ENCODE peak calls at places on chromosomes 11 and 22, in four cellular contexts. N is foreskin keratinocyte, I is heart left ventricle, U is colonic mucosa. S is an unnamed sample.

GRCh38 chr11:104161751-104162450 is 2.0 kb downstream of the PDGFD start:
- DNase-seq in I (no peak), U (no peak), N (no peak), S (no peak)

GRCh38 chr22:45212992-45213751 is 27.5 kb downstream of the KIAA0930 start:
- DNase-seq in N (no peak), I (peak), U (no peak), S (no peak)

GRCh38 chr22:40922484-40923303 is 28.5 kb upstream of the RBX1 start:
- DNase-seq in I (no peak), N (peak), U (no peak), S (peak)

GRCh38 chr22:30821863-30822215 is 127.2 kb downstream of the OSBP2 start:
- DNase-seq in U (no peak), I (no peak), N (no peak), S (no peak)

GRCh38 chr11:27719575-27719925 is 19.3 kb upstream of the BDNF start:
- DNase-seq in U (no peak), N (no peak), I (no peak), S (no peak)

GRCh38 chr11:126739499-126740145 is 260.9 kb downstream of the KIRREL3 start:
- DNase-seq in I (no peak), U (no peak), N (no peak), S (peak)

GRCh38 chr11:128790200-128790599 is 76.9 kb downstream of the KCNJ1 start:
- DNase-seq in I (peak), U (no peak), N (no peak), S (no peak)

GRCh38 chr11:100942016-100942415 is 187.6 kb downstream of the PGR start:
- DNase-seq in I (peak), N (no peak), U (no peak), S (no peak)

GRCh38 chr11:17714356-17714854 is 5.0 kb upstream of the MYOD1 start:
- DNase-seq in N (no peak), I (peak), U (no peak), S (no peak)

GRCh38 chr22:24510694-24511625 is 15.8 kb downstream of the UPB1 start:
- DNase-seq in N (no peak), U (peak), I (no peak), S (no peak)

GRCh38 chr11:94059065-94059464 is 37.9 kb downstream of the HEPHL1 start:
- DNase-seq in U (no peak), N (no peak), I (no peak), S (no peak)

DNA sequence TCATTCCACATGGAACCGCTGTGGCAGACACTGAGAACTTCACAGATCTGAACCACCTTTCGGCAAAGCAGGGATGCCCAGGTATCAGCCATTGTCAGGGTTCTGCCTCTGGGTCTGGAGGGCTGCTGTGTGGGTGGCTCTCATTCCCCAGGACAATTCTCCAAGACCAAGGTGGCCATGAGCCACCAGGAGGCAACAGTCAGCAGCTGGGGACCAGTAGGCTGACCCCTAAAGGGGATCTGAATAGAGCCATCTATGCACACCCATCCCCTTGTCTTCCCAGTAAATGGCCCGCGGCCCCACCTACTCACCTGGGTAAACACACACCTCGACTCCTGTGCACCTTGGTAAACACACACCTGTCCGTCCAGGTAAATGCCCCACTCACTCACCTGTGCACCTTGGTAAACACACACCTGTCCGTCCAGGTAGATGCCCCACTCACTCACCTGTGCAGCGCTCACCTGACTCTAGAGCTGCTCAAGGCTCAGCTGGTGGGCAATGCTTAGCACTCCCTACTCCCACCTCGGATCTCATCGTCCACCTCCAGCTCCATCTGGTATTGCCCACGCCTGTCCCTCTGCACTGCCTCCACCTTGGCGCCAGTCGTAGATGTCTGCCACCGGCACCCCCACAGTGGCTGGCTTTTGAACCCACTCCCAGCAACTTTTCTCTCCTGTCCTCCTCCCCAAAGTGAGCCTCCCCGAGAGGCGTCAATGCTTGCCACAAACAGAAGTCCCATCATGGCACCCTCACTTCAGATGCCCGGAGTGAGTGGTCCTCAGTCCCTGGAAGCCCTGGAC is 10.2 kb downstream of the SLC25A1 start:
- DNase-seq in I (no peak), N (no peak), U (no peak), S (no peak)
- TF ChIP-seq CTCF in I (no peak), N (no peak), U (no peak), S (no peak)

GRCh38 chr11:66151273-66151672 is 81.2 kb downstream of the PACS1 start:
- DNase-seq in U (no peak), I (no peak), N (no peak), S (no peak)
- H3K27ac ChIP-seq in U (no peak), I (no peak), N (no peak), S (no peak)

GRCh38 chr11:44579172-44579804 is 13.8 kb downstream of the CD82 start:
- DNase-seq in I (no peak), U (no peak), N (no peak), S (no peak)

GRCh38 chr11:44575962-44576361 is 10.5 kb downstream of the CD82 start:
- DNase-seq in U (no peak), N (no peak), I (no peak), S (no peak)

GRCh38 chr11:44575288-44575672 is 9.8 kb downstream of the CD82 start:
- DNase-seq in N (peak), I (no peak), U (no peak), S (peak)

GRCh38 chr11:44577231-44577834 is 11.9 kb downstream of the CD82 start:
- DNase-seq in I (no peak), N (no peak), U (no peak), S (no peak)

GRCh38 chr11:44578279-44578678 is 12.8 kb downstream of the CD82 start:
- DNase-seq in I (no peak), U (no peak), N (no peak), S (no peak)
- TF ChIP-seq CTCF in I (no peak), U (no peak), N (no peak), S (no peak)

GRCh38 chr11:18798941-18799469 is 7.4 kb upstream of the PTPN5 start:
- DNase-seq in N (peak), I (no peak), U (no peak), S (peak)

GRCh38 chr11:18804621-18805020 is 13.0 kb upstream of the PTPN5 start:
- DNase-seq in U (no peak), I (no peak), N (peak), S (no peak)

GRCh38 chr11:18802381-18803257 is 11.0 kb upstream of the PTPN5 start:
- DNase-seq in I (peak), U (peak), N (peak), S (peak)
- H3K27ac ChIP-seq in I (no peak), U (no peak), N (no peak), S (no peak)

GRCh38 chr11:116170526-116171120 is 602.2 kb downstream of the BUD13 start:
- DNase-seq in N (no peak), U (peak), I (no peak), S (no peak)
- TF ChIP-seq CTCF in N (peak), U (peak), I (no peak), S (no peak)

DNA sequence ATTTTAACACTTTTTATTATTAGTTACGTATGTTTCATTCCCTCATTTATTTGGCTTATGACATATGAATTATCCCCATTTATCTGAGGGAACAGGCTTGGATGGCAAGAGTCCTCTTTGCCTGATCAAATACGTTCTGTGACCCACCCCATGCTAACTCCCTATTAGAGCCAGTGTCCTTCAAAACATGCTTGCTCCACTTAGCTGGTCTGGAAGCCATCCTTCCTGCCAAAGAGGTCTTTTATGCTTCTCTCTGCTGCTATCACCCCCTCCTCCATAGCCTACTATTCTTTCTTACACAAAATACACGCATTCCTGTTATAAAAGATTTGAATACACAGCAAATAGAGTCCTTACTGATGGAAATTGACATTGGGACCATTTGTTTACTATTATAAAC is 6.4 kb downstream of the COA4 start:
- DNase-seq in U (no peak), N (no peak), I (no peak), S (no peak)
- H3K27ac ChIP-seq in U (peak), N (no peak), I (no peak), S (no peak)

GRCh38 chr22:38155703-38156102 is 25.9 kb downstream of the PLA2G6 start:
- DNase-seq in N (no peak), I (no peak), U (no peak), S (no peak)

GRCh38 chr22:38148252-38148651 is 33.4 kb downstream of the PLA2G6 start:
- DNase-seq in I (no peak), U (no peak), N (no peak), S (peak)

GRCh38 chr22:38153821-38154562 is 27.6 kb downstream of the PLA2G6 start:
- DNase-seq in N (no peak), I (no peak), U (no peak), S (no peak)
- TF ChIP-seq CTCF in N (peak), I (no peak), U (no peak), S (no peak)

GRCh38 chr11:19777342-19778102 is 64.9 kb downstream of the NAV2 start:
- DNase-seq in U (peak), I (no peak), N (peak), S (peak)
- H3K27ac ChIP-seq in U (no peak), I (no peak), N (no peak), S (no peak)

DNA sequence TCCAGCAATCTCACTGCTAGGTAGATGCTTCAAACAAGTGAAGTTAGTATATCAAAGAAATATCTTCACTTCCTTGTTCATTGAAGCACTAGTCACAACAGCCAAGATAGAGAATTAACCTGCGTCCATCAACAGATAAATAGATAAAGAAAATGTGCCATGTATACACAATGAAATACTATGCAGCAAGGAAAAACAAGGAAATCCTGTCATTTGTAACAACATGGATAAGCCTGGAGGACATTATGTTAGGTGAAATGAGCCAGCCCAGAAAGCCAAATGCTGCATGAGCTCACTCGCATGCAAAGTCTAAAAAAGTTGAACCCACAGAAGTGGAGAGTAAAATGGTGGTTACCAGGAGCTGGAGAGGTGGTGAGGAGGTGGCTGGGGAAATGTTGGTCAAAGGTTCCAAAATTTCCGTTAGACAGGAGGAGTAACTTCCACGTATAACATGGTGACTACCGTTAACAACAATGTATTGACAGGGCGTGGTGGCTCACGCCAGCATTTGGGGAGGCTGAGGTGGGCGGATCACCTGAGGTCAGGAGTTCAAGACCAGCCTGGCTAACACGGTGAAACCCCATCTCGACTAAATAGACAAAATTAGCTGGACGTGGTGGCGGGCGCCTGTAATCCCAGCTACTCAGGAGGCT is 23.6 kb upstream of the CARS1 start:
- DNase-seq in U (no peak), I (no peak), N (no peak), S (no peak)
- TF ChIP-seq CTCF in U (no peak), I (no peak), N (no peak), S (no peak)

GRCh38 chr11:77309401-77310085 is 8.1 kb upstream of the GDPD4 start:
- DNase-seq in N (no peak), I (no peak), U (no peak), S (no peak)
- H3K27ac ChIP-seq in N (no peak), I (no peak), U (no peak), S (no peak)